ENCODE peak calls at places on chromosomes 6 and 20, in six cellular contexts. T is psoas muscle, D is Caco-2, F is B cell, X is HFF-Myc, H is NB4. A is an unnamed sample.

GRCh38 chr20:54680872-54681297 is 205.5 kb downstream of the DOK5 start:
- DNase-seq in T (no peak), D (peak), F (no peak), X (peak), H (peak), A (peak)

GRCh38 chr6:41502607-41503434 is 43.4 kb upstream of the FOXP4 start:
- DNase-seq in T (peak), D (peak), F (no peak), X (no peak), H (peak), A (no peak)

GRCh38 chr6:80227545-80227944 is 121.1 kb downstream of the BCKDHB start:
- DNase-seq in T (no peak), D (no peak), F (no peak), X (no peak), H (no peak), A (no peak)

GRCh38 chr20:56343861-56344381 is 14.9 kb upstream of the FAM210B start:
- DNase-seq in T (no peak), D (peak), F (no peak), X (no peak), H (peak), A (peak)

GRCh38 chr6:16836186-16836981 is 75.1 kb upstream of the ATXN1 start:
- DNase-seq in T (no peak), D (no peak), F (no peak), X (no peak), H (no peak), A (no peak)

GRCh38 chr6:72321741-72322140 is 300.1 kb upstream of the KCNQ5 start:
- DNase-seq in T (no peak), D (no peak), F (no peak), X (peak), H (no peak), A (no peak)

GRCh38 chr6:162871966-162872365 is 144.2 kb downstream of the PACRG start:
- DNase-seq in T (no peak), D (no peak), F (no peak), X (no peak), H (no peak), A (no peak)

GRCh38 chr6:142384455-142385332 is 82.9 kb downstream of the ADGRG6 start:
- DNase-seq in T (no peak), D (no peak), F (no peak), X (no peak), H (no peak), A (no peak)

GRCh38 chr20:32675223-32675975 is 1.7 kb upstream of the C20orf203 start:
- DNase-seq in T (no peak), D (no peak), F (no peak), X (no peak), H (no peak), A (no peak)

GRCh38 chr6:111854683-111855082 is 18.6 kb downstream of the FYN start:
- DNase-seq in T (no peak), D (no peak), F (no peak), X (no peak), H (no peak), A (no peak)

GRCh38 chr6:56551409-56552120 is 91.1 kb downstream of the DST start:
- DNase-seq in T (no peak), D (no peak), F (no peak), X (no peak), H (no peak), A (no peak)

GRCh38 chr6:23111984-23112383 is 542.6 kb downstream of the HDGFL1 start:
- DNase-seq in T (no peak), D (no peak), F (no peak), X (no peak), H (no peak), A (no peak)

GRCh38 chr6:36504982-36505381 is 42.3 kb downstream of the STK38 start:
- DNase-seq in T (no peak), D (no peak), F (no peak), X (no peak), H (no peak), A (no peak)

GRCh38 chr6:117908246-117909107 is 1.4 kb downstream of the SLC35F1 start:
- DNase-seq in T (no peak), D (no peak), F (peak), X (no peak), H (no peak), A (peak)

GRCh38 chr6:163490826-163491577 is 76.5 kb downstream of the QKI start:
- DNase-seq in T (peak), D (peak), F (no peak), X (no peak), H (no peak), A (no peak)

GRCh38 chr20:2558581-2559301 is 22.4 kb downstream of the TMC2 start:
- DNase-seq in T (no peak), D (no peak), F (peak), X (no peak), H (no peak), A (no peak)

GRCh38 chr6:48074368-48074767 is 36.6 kb downstream of the PTCHD4 start:
- DNase-seq in T (no peak), D (no peak), F (no peak), X (no peak), H (no peak), A (no peak)

GRCh38 chr6:112144145-112144926 is 56.9 kb downstream of the FAM229B start:
- DNase-seq in T (no peak), D (no peak), F (no peak), X (peak), H (no peak), A (no peak)

GRCh38 chr6:38141716-38142115 is 322.2 kb downstream of the ZFAND3 start:
- DNase-seq in T (no peak), D (no peak), F (no peak), X (no peak), H (no peak), A (no peak)

GRCh38 chr20:55424968-55425367 is 580.4 kb downstream of the CBLN4 start:
- DNase-seq in T (no peak), D (no peak), F (no peak), X (no peak), H (no peak), A (no peak)

GRCh38 chr6:13304580-13305255 is 23.6 kb downstream of the TBC1D7 start:
- DNase-seq in T (no peak), D (no peak), F (peak), X (no peak), H (no peak), A (no peak)

GRCh38 chr6:75201901-75202672 is 3.8 kb downstream of the COL12A1 start:
- DNase-seq in T (peak), D (no peak), F (no peak), X (no peak), H (no peak), A (peak)

GRCh38 chr6:16130437-16130891 is 1.6 kb downstream of the MYLIP start:
- DNase-seq in T (no peak), D (peak), F (no peak), X (no peak), H (no peak), A (no peak)

GRCh38 chr6:43396408-43397149 is 27.1 kb upstream of the ZNF318 start:
- DNase-seq in T (no peak), D (peak), F (no peak), X (no peak), H (peak), A (no peak)

GRCh38 chr20:58048096-58048702 is 180.3 kb downstream of the ANKRD60 start:
- DNase-seq in T (no peak), D (peak), F (no peak), X (peak), H (peak), A (peak)

GRCh38 chr20:49276201-49276894 is 1.5 kb downstream of the ZNFX1 start:
- DNase-seq in T (no peak), D (no peak), F (peak), X (no peak), H (peak), A (no peak)

GRCh38 chr6:31438222-31438621 is 34.8 kb downstream of the MICA start:
- DNase-seq in T (no peak), D (no peak), F (no peak), X (no peak), H (no peak), A (no peak)

GRCh38 chr6:111759836-111760785 is 113.1 kb downstream of the FYN start:
- DNase-seq in T (no peak), D (no peak), F (no peak), X (no peak), H (no peak), A (no peak)

GRCh38 chr20:24027229-24027628 is 38.6 kb upstream of the GGTLC1 start:
- DNase-seq in T (peak), D (no peak), F (no peak), X (no peak), H (peak), A (no peak)

GRCh38 chr6:52325695-52326471 is 36.1 kb upstream of the PAQR8 start:
- DNase-seq in T (no peak), D (peak), F (no peak), X (no peak), H (no peak), A (peak)

GRCh38 chr6:162363757-162364156 is 363.8 kb downstream of the PRKN start:
- DNase-seq in T (no peak), D (no peak), F (no peak), X (no peak), H (peak), A (no peak)

GRCh38 chr20:15236812-15237211 is 899.4 kb upstream of the FLRT3 start:
- DNase-seq in T (no peak), D (peak), F (no peak), X (peak), H (peak), A (peak)

GRCh38 chr6:107318100-107318736 is 141.1 kb downstream of the PDSS2 start:
- DNase-seq in T (peak), D (peak), F (peak), X (peak), H (peak), A (peak)

GRCh38 chr6:35491558-35492541 is 5.0 kb downstream of the TEAD3 start:
- DNase-seq in T (no peak), D (peak), F (no peak), X (no peak), H (peak), A (no peak)

GRCh38 chr6:11754625-11755289 is 23.8 kb downstream of the ADTRP start:
- DNase-seq in T (no peak), D (no peak), F (no peak), X (no peak), H (no peak), A (no peak)

GRCh38 chr20:44109951-44110361 is 77.0 kb downstream of the JPH2 start:
- DNase-seq in T (no peak), D (no peak), F (no peak), X (no peak), H (no peak), A (no peak)
- TF ChIP-seq CTCF in T (no peak), D (no peak), F (no peak), X (peak), H (peak), A (no peak)

GRCh38 chr6:167252271-167252670 is 38.8 kb upstream of the UNC93A start:
- DNase-seq in T (no peak), D (no peak), F (no peak), X (no peak), H (no peak), A (no peak)

GRCh38 chr6:167255918-167256553 is 35.1 kb upstream of the UNC93A start:
- DNase-seq in T (no peak), D (no peak), F (no peak), X (no peak), H (peak), A (no peak)
- TF ChIP-seq CTCF in T (no peak), D (no peak), F (no peak), X (no peak), H (peak), A (peak)

GRCh38 chr20:37564388-37565133 is 36.9 kb upstream of the BLCAP start:
- DNase-seq in T (peak), D (peak), F (peak), X (no peak), H (peak), A (peak)
- TF ChIP-seq CTCF in T (peak), D (peak), F (peak), X (peak), H (peak), A (peak)

GRCh38 chr6:149961728-149962425 is 1.9 kb upstream of the ULBP1 start:
- DNase-seq in T (no peak), D (peak), F (peak), X (no peak), H (peak), A (no peak)
- TF ChIP-seq CTCF in T (no peak), D (peak), F (peak), X (no peak), H (no peak), A (peak)

GRCh38 chr20:5080384-5080877 is 39.3 kb downstream of the PCNA start:
- DNase-seq in T (peak), D (no peak), F (no peak), X (no peak), H (peak), A (no peak)
- TF ChIP-seq CTCF in T (no peak), D (no peak), F (no peak), X (no peak), H (no peak), A (no peak)

GRCh38 chr6:110178626-110179405 is 654 bp downstream of the WASF1 start:
- DNase-seq in T (peak), D (peak), F (peak), X (peak), H (peak), A (peak)
- TF ChIP-seq CTCF in T (peak), D (peak), F (peak), X (peak), H (peak), A (peak)